ENCODE peak calls at places on chromosome 19, in seven cellular contexts. One of them, this sample, is unnamed.

GRCh38 chr19:56163097-56163496 is 12.7 kb upstream of the GALP start:
- DNase-seq in anterior cingulate cortex: no peak
- DNase-seq in aorta: no peak
- DNase-seq in Calu3: no peak
- DNase-seq in globus pallidus: no peak
- DNase-seq in AG08396: no peak
- DNase-seq in T-cell: no peak
- DNase-seq in this sample: no peak

GRCh38 chr19:38383743-38384142 is 4.1 kb downstream of the GGN start:
- DNase-seq in anterior cingulate cortex: no peak
- DNase-seq in T-cell: no peak
- DNase-seq in AG08396: no peak
- DNase-seq in globus pallidus: no peak
- DNase-seq in Calu3: no peak
- DNase-seq in aorta: no peak
- DNase-seq in this sample: no peak

GRCh38 chr19:3358392-3358918 is 7.9 kb upstream of the NFIC start:
- DNase-seq in anterior cingulate cortex: no peak
- DNase-seq in globus pallidus: no peak
- DNase-seq in AG08396: no peak
- DNase-seq in Calu3: no peak
- DNase-seq in aorta: no peak
- DNase-seq in T-cell: peak
- DNase-seq in this sample: no peak

GRCh38 chr19:1102407-1103106 is 1.2 kb upstream of the GPX4 start:
- DNase-seq in Calu3: peak
- DNase-seq in T-cell: no peak
- DNase-seq in AG08396: peak
- DNase-seq in globus pallidus: no peak
- DNase-seq in aorta: no peak
- DNase-seq in anterior cingulate cortex: no peak
- DNase-seq in this sample: peak

GRCh38 chr19:14059093-14059480 is 2.8 kb downstream of the PALM3 start:
- DNase-seq in T-cell: peak
- DNase-seq in Calu3: no peak
- DNase-seq in AG08396: peak
- DNase-seq in globus pallidus: no peak
- DNase-seq in aorta: no peak
- DNase-seq in anterior cingulate cortex: no peak
- DNase-seq in this sample: peak

GRCh38 chr19:41957161-41957837 is 1.8 kb downstream of the RABAC1 start:
- DNase-seq in T-cell: no peak
- DNase-seq in aorta: no peak
- DNase-seq in globus pallidus: no peak
- DNase-seq in Calu3: no peak
- DNase-seq in AG08396: no peak
- DNase-seq in anterior cingulate cortex: no peak
- DNase-seq in this sample: no peak

GRCh38 chr19:4010808-4011110 is 3.2 kb downstream of the PIAS4 start:
- DNase-seq in globus pallidus: no peak
- DNase-seq in T-cell: no peak
- DNase-seq in AG08396: no peak
- DNase-seq in aorta: no peak
- DNase-seq in anterior cingulate cortex: no peak
- DNase-seq in Calu3: no peak
- DNase-seq in this sample: no peak

GRCh38 chr19:5086725-5087439 is 118.0 kb downstream of the KDM4B start:
- DNase-seq in globus pallidus: no peak
- DNase-seq in Calu3: no peak
- DNase-seq in T-cell: no peak
- DNase-seq in anterior cingulate cortex: no peak
- DNase-seq in AG08396: no peak
- DNase-seq in aorta: no peak
- DNase-seq in this sample: no peak

GRCh38 chr19:28444371-28444770 is 768.6 kb downstream of the UQCRFS1 start:
- DNase-seq in anterior cingulate cortex: no peak
- DNase-seq in Calu3: no peak
- DNase-seq in globus pallidus: no peak
- DNase-seq in AG08396: no peak
- DNase-seq in aorta: no peak
- DNase-seq in T-cell: no peak
- DNase-seq in this sample: no peak

GRCh38 chr19:55619264-55619663 is 5.1 kb downstream of the ZNF784 start:
- DNase-seq in anterior cingulate cortex: no peak
- DNase-seq in globus pallidus: no peak
- DNase-seq in aorta: no peak
- DNase-seq in Calu3: no peak
- DNase-seq in T-cell: no peak
- DNase-seq in AG08396: peak
- DNase-seq in this sample: no peak

GRCh38 chr19:49157445-49158224 is at the start of gene TRPM4:
- DNase-seq in AG08396: peak
- DNase-seq in anterior cingulate cortex: peak
- DNase-seq in Calu3: peak
- DNase-seq in globus pallidus: no peak
- DNase-seq in T-cell: peak
- DNase-seq in aorta: peak
- DNase-seq in this sample: no peak

GRCh38 chr19:9991425-9992191 is 18.7 kb downstream of the COL5A3 start:
- DNase-seq in anterior cingulate cortex: no peak
- DNase-seq in Calu3: no peak
- DNase-seq in globus pallidus: no peak
- DNase-seq in aorta: no peak
- DNase-seq in AG08396: no peak
- DNase-seq in T-cell: no peak
- DNase-seq in this sample: no peak

GRCh38 chr19:47702671-47703070 is 10.6 kb upstream of the EHD2 start:
- DNase-seq in T-cell: no peak
- DNase-seq in aorta: no peak
- DNase-seq in AG08396: no peak
- DNase-seq in globus pallidus: no peak
- DNase-seq in Calu3: no peak
- DNase-seq in anterior cingulate cortex: no peak
- DNase-seq in this sample: no peak

GRCh38 chr19:42132030-42132628 is at the start of gene POU2F2:
- DNase-seq in T-cell: peak
- DNase-seq in Calu3: no peak
- DNase-seq in AG08396: no peak
- DNase-seq in aorta: peak
- DNase-seq in globus pallidus: peak
- DNase-seq in anterior cingulate cortex: no peak
- DNase-seq in this sample: peak

GRCh38 chr19:18865973-18866799 is 29.8 kb downstream of the CERS1 start:
- DNase-seq in aorta: peak
- DNase-seq in T-cell: peak
- DNase-seq in AG08396: peak
- DNase-seq in Calu3: peak
- DNase-seq in anterior cingulate cortex: peak
- DNase-seq in globus pallidus: peak
- DNase-seq in this sample: peak

GRCh38 chr19:39672473-39672872 is 16.8 kb downstream of the LGALS16 start:
- DNase-seq in aorta: no peak
- DNase-seq in globus pallidus: no peak
- DNase-seq in Calu3: no peak
- DNase-seq in anterior cingulate cortex: no peak
- DNase-seq in AG08396: no peak
- DNase-seq in T-cell: no peak
- DNase-seq in this sample: no peak

GRCh38 chr19:36059180-36059910 is 4.6 kb downstream of the WDR62 start:
- DNase-seq in AG08396: no peak
- DNase-seq in Calu3: no peak
- DNase-seq in T-cell: no peak
- DNase-seq in anterior cingulate cortex: no peak
- DNase-seq in aorta: no peak
- DNase-seq in globus pallidus: no peak
- DNase-seq in this sample: no peak

GRCh38 chr19:55228015-55228391 is 560 bp downstream of the TMEM86B start:
- DNase-seq in AG08396: no peak
- DNase-seq in anterior cingulate cortex: no peak
- DNase-seq in Calu3: no peak
- DNase-seq in T-cell: no peak
- DNase-seq in aorta: no peak
- DNase-seq in globus pallidus: no peak
- DNase-seq in this sample: no peak